ENCODE peak calls at places on chromosomes 6 and 20, in six cellular contexts. N is A549, F is K562, E is GM12878, I is HepG2, V is SK-N-SH. G is an unnamed sample.
A peak's percentile ranks its signal among the peaks of the same experiment; 100 is the strongest.

GRCh38 chr20:4325548-4326187 is 310.3 kb upstream of the RNF24 start:
- DNase-seq in I (no peak), V (no peak), E (no peak), N (no peak), F (no peak), G (no peak)

GRCh38 chr6:149905371-149905910 is 7.5 kb upstream of the RAET1E start:
- DNase-seq in E (no peak), F (no peak), N (no peak), V (no peak), I (no peak), G (no peak)

GRCh38 chr6:12594541-12594893 is 122.0 kb upstream of the PHACTR1 start:
- DNase-seq in V (no peak), N (no peak), I (no peak), E (no peak), F (no peak), G (no peak)

GRCh38 chr6:136685540-136686108 is 106.7 kb downstream of the MAP3K5 start:
- DNase-seq in N (no peak), F (no peak), I (no peak), V (no peak), E (no peak), G (peak; percentile 21)

GRCh38 chr6:11196511-11197174 is 35.8 kb downstream of the NEDD9 start:
- DNase-seq in F (no peak), V (no peak), I (no peak), E (no peak), N (no peak), G (peak; percentile 85)

GRCh38 chr6:73293331-73293730 is 30.3 kb upstream of the KHDC1 start:
- DNase-seq in F (no peak), I (no peak), V (no peak), N (no peak), E (no peak), G (no peak)

GRCh38 chr6:79384845-79385244 is 150.4 kb upstream of the HMGN3 start:
- DNase-seq in N (no peak), F (no peak), E (no peak), I (no peak), V (no peak), G (no peak)

GRCh38 chr6:21565431-21565830 is 28.1 kb upstream of the SOX4 start:
- DNase-seq in E (no peak), V (no peak), N (no peak), F (no peak), I (no peak), G (no peak)

GRCh38 chr6:28923318-28924102 is at the start of gene TRIM27:
- DNase-seq in V (peak; percentile 93), I (peak; percentile 88), F (peak; percentile 93), E (peak; percentile 34), N (peak; percentile 85), G (peak; percentile 75)

GRCh38 chr20:35952480-35953410 is 1.6 kb downstream of the SCAND1 start:
- DNase-seq in I (peak; percentile 66), V (no peak), F (peak; percentile 48), N (peak; percentile 35), E (no peak), G (peak; percentile 66)

GRCh38 chr20:53364617-53365016 is 229.0 kb downstream of the ZNF217 start:
- DNase-seq in E (no peak), I (no peak), V (no peak), N (no peak), F (no peak), G (no peak)

GRCh38 chr6:122930252-122931180 is 65.5 kb upstream of the CLVS2 start:
- DNase-seq in N (no peak), F (no peak), E (peak; percentile 11), I (no peak), V (no peak), G (no peak)

GRCh38 chr6:56765494-56765893 is 122.8 kb upstream of the DST start:
- DNase-seq in I (no peak), F (no peak), N (no peak), E (no peak), V (no peak), G (no peak)

GRCh38 chr6:16836186-16836981 is 75.1 kb upstream of the ATXN1 start:
- DNase-seq in I (no peak), V (no peak), E (peak; percentile 77), N (no peak), F (no peak), G (peak; percentile 26)

GRCh38 chr6:82570083-82570482 is 206.5 kb downstream of the TPBG start:
- DNase-seq in V (peak; percentile 42), I (peak; percentile 13), F (no peak), N (no peak), E (no peak), G (no peak)

GRCh38 chr6:85460951-85461805 is 11.3 kb downstream of the NT5E start:
- DNase-seq in E (peak; percentile 85), N (no peak), I (peak; percentile 45), F (no peak), V (no peak), G (no peak)

GRCh38 chr6:67933278-67933677 is 701.8 kb upstream of the ADGRB3 start:
- DNase-seq in V (no peak), N (peak; percentile 0), I (no peak), F (no peak), E (no peak), G (no peak)

GRCh38 chr6:150599199-150600002 is at the start of gene PLEKHG1:
- DNase-seq in V (peak; percentile 59), F (peak; percentile 51), E (no peak), I (no peak), N (peak; percentile 19), G (no peak)

GRCh38 chr6:128516514-128516898 is 3.9 kb downstream of the PTPRK start:
- DNase-seq in F (no peak), I (peak; percentile 78), V (no peak), E (no peak), N (peak; percentile 52), G (peak; percentile 48)

GRCh38 chr6:30206152-30206551 is 7.1 kb downstream of the TRIM26 start:
- DNase-seq in F (no peak), E (no peak), V (no peak), N (no peak), I (no peak), G (peak; percentile 19)

GRCh38 chr6:75101896-75102680 is 103.8 kb downstream of the COL12A1 start:
- DNase-seq in F (no peak), I (no peak), E (no peak), V (no peak), N (no peak), G (peak; percentile 88)

GRCh38 chr20:46631212-46631869 is 19.9 kb downstream of the SLC13A3 start:
- DNase-seq in N (peak; percentile 17), F (peak; percentile 19), E (no peak), I (peak; percentile 98), V (no peak), G (peak; percentile 15)

GRCh38 chr20:1697592-1697991 is 40.0 kb upstream of the SIRPG start:
- DNase-seq in F (no peak), N (no peak), I (no peak), V (no peak), E (no peak), G (no peak)

DNA sequence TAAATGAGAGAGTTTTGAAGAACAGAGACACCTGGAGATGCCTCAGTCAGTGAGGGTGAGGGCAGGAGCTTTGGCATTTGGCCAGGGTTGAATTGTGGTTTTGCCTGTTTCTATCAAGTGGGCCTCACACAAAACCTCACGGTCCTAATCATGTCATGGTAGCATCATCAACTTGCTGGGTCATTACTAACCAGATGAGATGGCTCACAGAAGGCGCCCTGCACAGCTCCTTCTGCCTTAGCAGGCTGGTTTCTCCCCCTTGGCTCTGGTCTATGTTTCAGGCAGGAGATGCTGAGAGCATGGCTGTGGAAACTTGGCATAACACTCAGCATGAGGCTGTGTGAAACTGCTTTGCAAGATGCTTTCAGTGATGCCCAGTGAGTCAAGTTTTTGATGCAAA is 99.3 kb downstream of the LRRC1 start:
- DNase-seq in I (no peak), E (no peak), N (no peak), F (no peak), V (no peak), G (peak; percentile 61)
- TF ChIP-seq SMC3 in I (no peak), E (no peak), N (no peak), F (no peak), V (no peak), G (no peak)

GRCh38 chr6:52519618-52520017 is 57.2 kb downstream of the TRAM2 start:
- DNase-seq in F (no peak), V (no peak), E (no peak), I (no peak), N (no peak), G (peak; percentile 39)
- TF ChIP-seq SMC3 in F (no peak), V (no peak), E (no peak), I (no peak), N (no peak), G (no peak)

GRCh38 chr6:105374010-105374420 is 28.9 kb downstream of the PREP start:
- DNase-seq in I (peak; percentile 87), E (no peak), F (no peak), V (no peak), N (no peak), G (peak; percentile 23)

GRCh38 chr6:105370316-105370715 is 32.6 kb downstream of the PREP start:
- DNase-seq in I (no peak), F (no peak), N (no peak), E (no peak), V (no peak), G (no peak)

GRCh38 chr6:105372142-105372861 is 30.6 kb downstream of the PREP start:
- DNase-seq in E (no peak), N (no peak), F (no peak), I (no peak), V (no peak), G (no peak)

GRCh38 chr6:105373481-105373880 is 29.4 kb downstream of the PREP start:
- DNase-seq in V (no peak), F (no peak), N (no peak), E (no peak), I (no peak), G (no peak)

GRCh38 chr6:105372862-105373182 is 30.1 kb downstream of the PREP start:
- DNase-seq in E (no peak), F (no peak), N (no peak), I (no peak), V (no peak), G (no peak)
- TF ChIP-seq SMC3 in E (no peak), F (no peak), N (no peak), I (no peak), V (no peak), G (no peak)

DNA sequence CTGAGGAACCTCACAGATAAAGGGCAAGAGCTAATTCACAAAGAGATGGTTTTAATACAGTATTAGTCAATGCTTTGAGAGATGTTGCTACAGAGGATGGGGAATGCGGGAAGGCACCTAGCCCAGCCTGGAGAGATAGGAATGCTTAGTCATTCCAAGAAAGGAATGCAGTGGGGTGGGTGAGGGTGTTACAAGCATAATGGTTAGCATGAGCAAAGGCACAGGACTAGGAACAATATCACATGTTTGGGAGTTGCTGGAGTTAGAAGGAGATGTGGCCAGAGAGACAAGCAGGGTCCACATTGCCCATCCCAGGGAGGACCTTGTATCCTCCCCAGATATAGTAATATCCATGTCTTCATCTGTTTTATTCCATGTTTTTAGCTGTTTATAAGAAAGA is 107.0 kb upstream of the OGFRL1 start:
- DNase-seq in E (no peak), N (peak; percentile 71), V (no peak), F (no peak), I (peak; percentile 3), G (peak; percentile 87)
- TF ChIP-seq SMC3 in E (no peak), N (no peak), V (no peak), F (no peak), I (no peak), G (no peak)